ENCODE peak calls at places on chromosome 13, in ten cellular contexts. I is tibial nerve, J is endothelial cell of umbilical vein, P is uterus, V is heart left ventricle, H is esophagus squamous epithelium, Y is breast epithelium, F is A549, E is transverse colon, L is thyroid gland. W is an unnamed sample.

GRCh38 chr13:43229506-43229905 is 206.1 kb downstream of the DNAJC15 start:
- DNase-seq in I (no peak), J (no peak), P (no peak), V (no peak), H (no peak), Y (no peak), F (no peak), E (no peak), L (no peak), W (no peak)

GRCh38 chr13:45451282-45451681 is 13.5 kb upstream of the COG3 start:
- DNase-seq in I (no peak), J (no peak), P (no peak), V (no peak), H (no peak), Y (no peak), F (no peak), E (no peak), L (no peak), W (no peak)

GRCh38 chr13:95153647-95154405 is 147.4 kb downstream of the ABCC4 start:
- DNase-seq in I (no peak), J (peak), P (no peak), V (no peak), H (no peak), Y (no peak), F (no peak), E (no peak), L (no peak), W (no peak)

GRCh38 chr13:90717451-90717936 is 630.0 kb upstream of the MIR17HG start:
- DNase-seq in I (no peak), J (peak), P (no peak), V (no peak), H (no peak), Y (no peak), F (no peak), E (no peak), L (no peak), W (no peak)

GRCh38 chr13:108419768-108420167 is 150.2 kb downstream of the TNFSF13B start:
- DNase-seq in I (no peak), J (no peak), P (no peak), V (no peak), H (no peak), Y (no peak), F (no peak), E (no peak), L (no peak), W (no peak)

GRCh38 chr13:20940083-20940482 is 37.5 kb upstream of the XPO4 start:
- DNase-seq in I (no peak), J (no peak), P (no peak), V (no peak), H (no peak), Y (no peak), F (no peak), E (no peak), L (no peak), W (no peak)

GRCh38 chr13:43058318-43058674 is 34.9 kb downstream of the DNAJC15 start:
- DNase-seq in I (no peak), J (no peak), P (no peak), V (no peak), H (no peak), Y (no peak), F (peak), E (peak), L (no peak), W (peak)

GRCh38 chr13:98285852-98286594 is 109.0 kb upstream of the RNF113B start:
- DNase-seq in I (no peak), J (no peak), P (no peak), V (no peak), H (no peak), Y (no peak), F (no peak), E (no peak), L (no peak), W (no peak)

GRCh38 chr13:44786724-44787123 is 202.5 kb downstream of the NUFIP1 start:
- DNase-seq in I (no peak), J (no peak), P (no peak), V (no peak), H (no peak), Y (no peak), F (no peak), E (no peak), L (no peak), W (no peak)

GRCh38 chr13:75440100-75440499 is 41.9 kb downstream of the TBC1D4 start:
- DNase-seq in I (no peak), J (no peak), P (no peak), V (no peak), H (no peak), Y (no peak), F (no peak), E (peak), L (no peak), W (no peak)

GRCh38 chr13:30235206-30235605 is 72.1 kb downstream of the KATNAL1 start:
- DNase-seq in I (no peak), J (no peak), P (no peak), V (no peak), H (no peak), Y (no peak), F (no peak), E (no peak), L (no peak), W (no peak)

GRCh38 chr13:46778879-46779278 is 18.1 kb downstream of the ESD start:
- DNase-seq in I (no peak), J (peak), P (no peak), V (no peak), H (no peak), Y (no peak), F (no peak), E (no peak), L (no peak), W (no peak)

GRCh38 chr13:91813255-91813654 is 414.8 kb downstream of the GPC5 start:
- DNase-seq in I (no peak), J (no peak), P (no peak), V (peak), H (no peak), Y (no peak), F (no peak), E (no peak), L (peak), W (no peak)

GRCh38 chr13:107753286-107753685 is 462.1 kb downstream of the LIG4 start:
- DNase-seq in I (no peak), J (no peak), P (no peak), V (no peak), H (no peak), Y (no peak), F (no peak), E (no peak), L (no peak), W (no peak)

GRCh38 chr13:60226507-60226906 is 62.8 kb upstream of the DIAPH3 start:
- DNase-seq in I (no peak), J (peak), P (no peak), V (no peak), H (no peak), Y (no peak), F (no peak), E (peak), L (no peak), W (no peak)

DNA sequence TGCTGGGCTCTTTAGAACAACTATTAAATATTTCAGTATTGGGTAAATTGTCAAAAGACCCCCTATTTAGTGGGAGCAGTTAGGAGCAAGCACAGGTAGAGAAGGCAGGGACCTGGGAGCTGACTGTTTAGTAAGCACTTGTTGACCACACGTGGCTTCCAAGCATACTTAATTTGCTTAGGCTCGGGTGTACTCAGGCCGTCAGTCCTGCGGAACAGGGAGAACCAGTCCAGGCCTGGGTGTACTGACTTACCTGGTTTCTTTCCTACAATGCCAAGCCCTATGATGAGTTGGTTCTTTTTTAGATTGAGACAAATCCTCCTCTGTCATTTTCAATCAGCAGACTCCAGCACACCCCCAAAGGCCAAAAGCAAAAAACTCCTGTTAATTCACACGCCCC is 90.0 kb downstream of the WDFY2 start:
- DNase-seq in I (no peak), J (no peak), P (no peak), V (no peak), H (no peak), Y (peak), F (no peak), E (peak), L (peak), W (no peak)
- H3K27ac ChIP-seq in I (no peak), J (no peak), P (no peak), V (no peak), H (peak), Y (peak), F (no peak), E (no peak), L (peak), W (no peak)

DNA sequence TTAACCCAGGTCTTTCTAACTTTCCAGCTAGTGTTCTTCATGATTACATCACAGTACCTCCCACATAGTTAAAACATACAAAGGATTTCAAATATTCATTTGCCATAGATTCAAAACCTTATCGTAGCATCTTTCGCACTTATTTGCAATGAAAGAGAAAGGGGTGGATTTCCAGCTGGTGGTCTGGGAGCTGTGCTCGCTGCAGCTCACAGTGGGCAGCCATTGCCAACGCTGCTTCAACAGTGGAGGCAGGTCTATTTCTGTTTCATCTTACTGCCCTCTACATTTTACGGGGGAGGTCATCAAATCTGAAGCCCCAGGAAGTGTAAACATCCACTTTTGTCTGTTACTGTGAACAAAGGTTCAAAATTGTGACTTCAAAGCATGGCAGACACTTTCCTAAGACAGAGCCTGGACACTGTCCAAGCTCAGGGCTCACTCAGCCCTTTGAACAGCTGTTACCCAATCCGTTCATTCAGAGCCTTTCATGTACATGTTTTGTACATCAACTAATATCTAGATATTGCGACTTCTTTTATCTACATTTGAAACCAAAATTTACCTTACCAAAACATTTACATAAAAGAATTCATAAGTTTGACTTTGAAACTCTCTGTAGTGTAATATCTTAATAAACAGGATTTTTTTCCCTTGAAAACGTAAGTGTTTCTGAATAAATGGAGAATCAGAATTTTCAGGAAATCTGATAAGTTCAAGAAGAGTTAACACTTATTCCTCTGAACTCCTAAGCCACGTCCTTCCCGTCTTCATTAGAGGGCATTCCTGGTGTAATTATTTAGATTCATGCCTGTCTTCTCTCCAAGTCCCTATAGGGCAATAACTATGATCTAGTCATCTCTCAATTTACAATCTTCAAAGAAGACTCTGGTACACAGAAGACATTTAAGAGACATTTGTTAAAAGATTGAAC is 25.1 kb downstream of the STARD13 start:
- DNase-seq in I (no peak), J (no peak), P (no peak), V (peak), H (no peak), Y (no peak), F (no peak), E (no peak), L (peak), W (peak)
- TF ChIP-seq POLR2A in I (no peak), J (no peak), P (no peak), V (no peak), H (no peak), Y (no peak), F (no peak), E (no peak), L (no peak), W (no peak)

GRCh38 chr13:86731987-86732386 is 932.8 kb upstream of the SLITRK6 start:
- DNase-seq in I (no peak), J (no peak), P (no peak), V (no peak), H (no peak), Y (no peak), F (no peak), E (no peak), L (no peak), W (no peak)

GRCh38 chr13:86741762-86742285 is 929.3 kb upstream of the SLITRK5 start:
- DNase-seq in I (no peak), J (no peak), P (no peak), V (no peak), H (no peak), Y (no peak), F (no peak), E (no peak), L (no peak), W (no peak)

DNA sequence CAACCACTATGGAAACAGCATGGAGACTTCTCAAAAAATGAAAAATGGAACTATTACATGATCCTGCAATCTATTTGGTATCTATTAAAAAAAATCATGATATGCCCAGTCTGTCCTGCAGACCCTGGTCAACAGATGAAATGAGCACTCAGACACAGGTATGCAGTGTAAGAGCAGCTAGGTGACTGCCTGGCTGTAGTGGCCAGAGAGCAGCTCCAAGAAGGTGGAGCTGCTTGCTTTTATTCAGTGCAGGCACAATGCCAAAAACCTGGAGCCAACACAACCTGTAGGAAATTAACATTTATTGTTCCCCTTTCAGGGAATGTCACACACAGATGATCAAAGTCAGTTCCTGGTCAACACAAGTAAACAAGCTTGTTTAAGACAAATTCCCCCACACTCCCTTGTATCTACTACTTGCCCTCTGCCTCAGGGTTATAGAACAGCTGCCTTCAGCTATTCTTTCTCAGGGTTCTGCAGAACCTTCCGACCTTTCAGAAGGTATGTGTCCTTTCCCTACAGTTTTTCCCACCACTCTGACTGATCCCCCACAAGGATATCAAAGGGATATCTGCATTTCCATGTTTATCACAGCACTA is 933.7 kb upstream of the SLITRK5 start:
- DNase-seq in I (no peak), J (no peak), P (no peak), V (no peak), H (no peak), Y (no peak), F (no peak), E (no peak), L (no peak), W (no peak)
- H3K27ac ChIP-seq in I (no peak), J (no peak), P (no peak), V (no peak), H (no peak), Y (no peak), F (no peak), E (no peak), L (no peak), W (no peak)

GRCh38 chr13:52011690-52012511 is at the start of gene ALG11:
- DNase-seq in I (peak), J (peak), P (peak), V (peak), H (peak), Y (peak), F (peak), E (peak), L (peak), W (peak)
- TF ChIP-seq POLR2A in I (peak), J (peak), P (peak), V (no peak), H (no peak), Y (no peak), F (peak), E (peak), L (no peak), W (no peak)

DNA sequence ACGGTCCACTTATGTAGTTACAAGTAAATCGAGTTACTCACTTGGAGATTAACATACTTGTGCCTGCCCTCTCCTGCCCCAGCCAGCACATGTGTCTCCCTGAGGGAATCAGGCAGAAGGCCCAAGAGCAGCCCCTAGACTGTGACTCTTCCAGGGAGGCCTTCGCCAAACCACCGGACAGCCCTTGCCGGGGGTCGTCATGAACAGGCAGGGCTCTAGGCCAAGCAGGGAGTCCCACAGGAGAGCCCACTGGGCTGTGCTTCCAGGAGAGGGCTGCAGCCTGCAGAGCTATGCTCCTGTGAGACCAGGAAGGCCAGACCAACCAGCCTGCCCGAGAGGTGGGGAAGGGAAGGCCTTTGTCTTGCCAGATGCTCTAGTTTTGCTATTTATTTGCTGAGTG is 283.3 kb downstream of the FOXO1 start:
- DNase-seq in I (no peak), J (no peak), P (no peak), V (no peak), H (no peak), Y (no peak), F (no peak), E (no peak), L (no peak), W (no peak)
- H3K27ac ChIP-seq in I (no peak), J (no peak), P (no peak), V (no peak), H (no peak), Y (no peak), F (no peak), E (no peak), L (no peak), W (no peak)

DNA sequence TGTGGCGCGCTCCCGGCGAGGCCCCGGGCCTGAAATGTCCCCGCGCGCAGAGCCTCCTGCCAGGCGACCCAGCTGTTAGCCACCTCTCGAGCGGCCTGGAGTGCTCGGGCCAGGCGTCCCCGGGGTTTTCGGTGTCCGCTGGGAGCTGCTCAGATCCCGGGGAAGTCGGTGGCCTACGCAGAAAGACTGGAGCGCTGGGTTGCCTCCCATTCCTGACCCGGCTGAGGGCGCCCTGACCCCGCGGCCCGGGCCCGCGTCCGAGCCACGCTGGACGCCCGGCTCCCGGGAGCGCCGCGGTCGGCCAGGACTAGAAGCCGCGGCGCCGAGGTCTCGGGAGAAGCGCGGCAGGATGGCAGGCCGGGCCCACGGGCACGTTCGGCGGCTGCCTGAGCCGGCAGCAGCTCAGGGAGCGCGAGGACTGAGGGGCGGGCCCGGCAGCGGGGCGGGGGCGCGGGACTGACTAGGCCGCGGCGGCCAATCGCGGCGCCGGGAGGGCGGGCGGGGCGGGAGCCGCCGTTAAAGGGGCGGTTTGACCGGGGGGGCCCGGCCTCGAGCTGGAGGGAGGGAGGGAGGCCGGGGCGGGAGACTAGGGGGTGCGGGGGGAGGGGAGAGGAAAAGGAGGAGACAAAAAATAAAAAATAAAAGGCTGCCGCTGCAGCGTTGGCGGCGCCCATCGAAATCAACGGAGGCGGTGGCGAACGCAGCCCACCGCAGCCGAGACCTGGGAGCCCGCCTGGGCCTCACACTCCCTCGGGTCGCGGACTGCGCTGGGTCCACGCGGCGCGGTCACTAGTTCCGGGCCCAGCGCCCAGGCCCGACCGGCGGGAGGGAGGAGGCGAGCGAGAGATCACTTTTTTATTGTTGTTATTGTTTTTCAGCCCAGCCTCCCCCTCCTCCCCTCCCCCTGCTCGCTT is 1.1 kb upstream of the ZIC2 start:
- DNase-seq in I (no peak), J (peak), P (peak), V (no peak), H (no peak), Y (no peak), F (no peak), E (peak), L (peak), W (peak)
- TF ChIP-seq POLR2A in I (no peak), J (no peak), P (no peak), V (no peak), H (no peak), Y (no peak), F (peak), E (no peak), L (no peak), W (no peak)